ENCODE peak calls at places on chromosomes 3 and 15, in five cellular contexts. D, T, L, F and Q are unnamed samples.
A peak's percentile ranks its signal among the peaks of the same experiment; 100 is the strongest.

GRCh38 chr3:135240426-135240825 is 445.4 kb downstream of the EPHB1 start:
- DNase-seq in D (no peak), T (no peak), F (no peak), L (no peak), Q (no peak)

GRCh38 chr3:143502101-143502500 is 346.2 kb downstream of the SLC9A9 start:
- DNase-seq in T (no peak), L (no peak), F (no peak), D (no peak), Q (no peak)

GRCh38 chr3:21274000-21274671 is 476.9 kb downstream of the ZNF385D start:
- DNase-seq in F (peak; percentile 55), L (no peak), D (no peak), T (no peak), Q (no peak)

GRCh38 chr3:196604548-196604947 is 34.9 kb upstream of the NRROS start:
- DNase-seq in D (no peak), F (no peak), L (no peak), T (no peak), Q (peak; percentile 39)

GRCh38 chr15:77069521-77070121 is 1.3 kb downstream of the TSPAN3 start:
- DNase-seq in L (no peak), T (peak; percentile 82), D (no peak), F (peak; percentile 29), Q (no peak)

GRCh38 chr15:76449455-76449854 is 112.9 kb downstream of the ISL2 start:
- DNase-seq in F (no peak), T (no peak), L (no peak), D (no peak), Q (no peak)

GRCh38 chr3:185651971-185652370 is 65.9 kb downstream of the SENP2 start:
- DNase-seq in D (no peak), L (no peak), T (no peak), F (no peak), Q (no peak)

GRCh38 chr3:71964170-71964569 is 179.2 kb upstream of the PROK2 start:
- DNase-seq in L (no peak), F (no peak), T (no peak), D (no peak), Q (no peak)

GRCh38 chr3:152505926-152506325 is 237.2 kb downstream of the MBNL1 start:
- DNase-seq in L (no peak), D (no peak), F (no peak), T (no peak), Q (no peak)

GRCh38 chr3:42488687-42489086 is 13.8 kb upstream of the VIPR1 start:
- DNase-seq in F (no peak), T (no peak), D (no peak), L (no peak), Q (no peak)

GRCh38 chr15:27418729-27419128 is 447.7 kb downstream of the GABRG3 start:
- DNase-seq in L (no peak), F (peak; percentile 3), T (no peak), D (no peak), Q (no peak)

GRCh38 chr15:81085898-81086297 is 48.2 kb upstream of the CFAP161 start:
- DNase-seq in T (no peak), D (no peak), F (no peak), L (no peak), Q (no peak)
- H3K4me1 ChIP-seq in T (no peaks in the 10 kb centered on the region), D (no peaks in the 10 kb centered on the region), F (no peaks in the 10 kb centered on the region), L (no peaks in the 10 kb centered on the region), Q (no peaks in the 10 kb centered on the region)

GRCh38 chr3:171812811-171813210 is 2.5 kb upstream of the PLD1 start:
- DNase-seq in T (no peak), D (no peak), F (peak; percentile 26), L (no peak), Q (no peak)

GRCh38 chr3:171811913-171812321 is 1.6 kb upstream of the PLD1 start:
- DNase-seq in F (peak; percentile 67), L (peak; percentile 33), D (no peak), T (no peak), Q (no peak)

GRCh38 chr3:171811059-171811912 is 1.0 kb upstream of the PLD1 start:
- DNase-seq in T (no peak), F (peak; percentile 98), L (peak; percentile 20), D (peak; percentile 83), Q (no peak)

GRCh38 chr3:171809513-171810277 is 588 bp downstream of the PLD1 start:
- DNase-seq in D (no peak), F (peak; percentile 99), L (peak; percentile 89), T (peak; percentile 81), Q (peak; percentile 37)

DNA sequence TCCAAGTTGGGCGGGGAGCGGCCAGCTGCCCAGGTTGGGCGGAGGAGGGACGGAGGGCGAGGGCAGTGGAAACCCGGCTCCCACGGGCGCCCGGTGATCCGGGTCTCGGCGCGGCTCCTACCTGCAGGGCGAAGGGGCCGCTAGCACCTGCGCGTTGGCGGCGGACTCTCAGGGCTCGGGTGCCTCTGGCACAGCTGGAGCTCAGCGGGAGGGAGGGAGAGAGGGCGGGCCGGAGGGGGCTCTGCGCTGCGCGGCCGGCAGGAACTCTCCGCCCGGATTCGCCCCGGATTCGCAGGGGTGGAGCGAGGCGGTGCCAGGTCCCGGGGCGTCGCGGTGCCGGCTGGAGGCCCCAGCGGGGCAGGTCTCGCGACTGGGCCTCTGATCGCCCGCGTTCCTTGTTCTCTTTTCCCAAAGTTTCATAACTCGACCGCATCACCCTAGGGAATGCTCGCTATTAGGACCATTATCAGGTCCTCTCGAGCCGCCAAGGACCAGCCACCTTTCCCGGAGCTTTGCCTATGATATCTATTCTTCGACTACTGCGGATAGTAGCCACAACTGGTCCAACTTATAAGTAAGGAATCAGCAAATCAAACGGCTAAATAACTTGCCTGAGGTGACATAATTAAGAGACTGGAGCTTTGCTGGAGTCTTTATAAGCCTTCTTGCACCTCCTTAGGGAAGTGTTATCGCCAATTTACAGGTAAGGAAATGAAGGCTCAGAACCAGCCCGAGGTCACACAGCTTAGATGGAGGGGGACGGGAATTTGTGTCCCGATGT is at the start of gene PLD1:
- DNase-seq in F (peak; percentile 87), T (peak; percentile 92), D (no peak), L (peak; percentile 78), Q (peak; percentile 33)
- H3K4me3 ChIP-seq in F (peak within 1 kb of the TSS; percentile 81), T (peak within 1 kb of the TSS; percentile 69), D (peak within 1 kb of the TSS; percentile 76), L (peak within 1 kb of the TSS; percentile 79), Q (peak within 1 kb of the TSS; percentile 53)

DNA sequence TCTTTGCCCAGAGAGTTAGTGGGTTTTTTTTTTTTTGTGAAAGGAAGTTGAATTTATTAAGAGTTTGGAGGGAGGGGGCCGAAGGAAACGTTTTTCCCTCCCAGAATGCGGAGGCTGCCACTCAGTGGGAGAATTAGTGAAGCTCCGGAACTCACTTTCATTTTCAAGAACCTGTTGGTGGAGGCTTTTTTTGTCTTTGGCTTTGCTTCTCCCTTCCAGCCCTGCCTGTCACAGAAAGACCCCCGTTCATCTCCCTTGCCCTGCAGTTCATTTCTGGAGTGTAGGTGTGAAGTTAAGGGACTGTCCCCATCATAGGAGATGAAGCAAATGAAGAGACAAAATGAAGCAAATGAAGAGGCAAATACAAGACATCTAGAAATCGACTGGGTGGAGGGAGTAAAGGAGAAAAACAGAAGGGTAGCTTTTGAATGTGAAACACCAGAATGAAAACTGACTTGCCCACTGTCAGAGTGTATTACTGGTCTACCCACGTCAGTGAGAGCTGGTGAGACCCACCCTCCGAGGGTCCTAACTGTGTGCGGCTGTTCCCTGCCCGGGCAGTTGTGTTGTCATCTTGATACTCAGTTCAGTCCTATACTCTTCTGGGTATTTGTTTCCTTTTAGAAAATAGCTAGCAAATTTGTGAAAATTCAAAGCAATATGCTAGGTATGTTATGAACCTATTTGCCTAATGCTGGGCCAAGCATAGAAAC is 91.5 kb downstream of the ITPR1 start:
- DNase-seq in F (peak; percentile 9), D (no peak), L (no peak), T (no peak), Q (no peak)
- H3K4me1 ChIP-seq in F (peaks cover 10% of the 10 kb centered on the region), D (no peaks in the 10 kb centered on the region), L (peaks cover 3% of the 10 kb centered on the region), T (no peaks in the 10 kb centered on the region), Q (peaks cover 17% of the 10 kb centered on the region)

GRCh38 chr15:85302271-85302670 is 78.1 kb upstream of the AKAP13 start:
- DNase-seq in F (no peak), D (no peak), L (no peak), T (no peak), Q (no peak)

GRCh38 chr15:85298366-85298765 is 82.0 kb upstream of the AKAP13 start:
- DNase-seq in F (no peak), L (no peak), D (no peak), T (no peak), Q (no peak)

GRCh38 chr15:85298941-85299340 is 81.5 kb upstream of the AKAP13 start:
- DNase-seq in T (no peak), D (no peak), L (no peak), F (no peak), Q (no peak)

GRCh38 chr15:85296615-85297402 is 83.6 kb upstream of the AKAP13 start:
- DNase-seq in L (no peak), D (peak; percentile 85), F (peak; percentile 81), T (peak; percentile 86), Q (peak; percentile 87)

DNA sequence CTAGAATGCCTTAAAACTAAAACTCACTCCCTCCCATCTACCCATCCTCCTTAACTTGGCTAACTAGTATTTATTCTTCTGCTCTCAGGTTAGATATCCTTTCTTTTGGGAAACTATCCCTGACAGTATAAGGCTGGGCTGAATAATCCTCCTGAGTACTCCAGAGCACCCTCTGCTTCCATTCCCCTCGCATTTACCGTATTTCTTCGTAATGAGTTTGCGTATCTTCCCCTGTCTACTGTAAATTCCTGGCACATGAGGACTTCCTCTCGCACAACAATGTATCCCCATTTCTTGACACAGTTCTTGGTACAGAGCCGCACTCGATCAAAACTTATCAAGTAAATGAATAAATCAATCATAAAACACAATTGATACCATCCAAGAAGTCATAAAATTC is 82.9 kb upstream of the AKAP13 start:
- DNase-seq in D (no peak), F (no peak), L (no peak), T (no peak), Q (no peak)
- H3K4me3 ChIP-seq in D (no peak overlapping the region), F (no peak overlapping the region), L (no peak overlapping the region), T (no peak overlapping the region), Q (no peak overlapping the region)

GRCh38 chr3:128382221-128382807 is 84.4 kb downstream of the DNAJB8 start:
- DNase-seq in T (peak; percentile 67), L (no peak), F (no peak), D (no peak), Q (no peak)
- H3K4me1 ChIP-seq in T (peaks cover 16% of the 10 kb centered on the region), L (peaks cover 76% of the 10 kb centered on the region), F (peaks cover 30% of the 10 kb centered on the region), D (peaks cover 51% of the 10 kb centered on the region), Q (no peaks in the 10 kb centered on the region)

GRCh38 chr15:85047271-85047948 is 65.8 kb downstream of the PDE8A start:
- DNase-seq in F (peak; percentile 80), D (peak; percentile 70), L (no peak), T (no peak), Q (no peak)
- H3K4me3 ChIP-seq in F (peak overlapping the region; percentile 41), D (no peak overlapping the region), L (peak overlapping the region; percentile 33), T (no peak overlapping the region), Q (no peak overlapping the region)

DNA sequence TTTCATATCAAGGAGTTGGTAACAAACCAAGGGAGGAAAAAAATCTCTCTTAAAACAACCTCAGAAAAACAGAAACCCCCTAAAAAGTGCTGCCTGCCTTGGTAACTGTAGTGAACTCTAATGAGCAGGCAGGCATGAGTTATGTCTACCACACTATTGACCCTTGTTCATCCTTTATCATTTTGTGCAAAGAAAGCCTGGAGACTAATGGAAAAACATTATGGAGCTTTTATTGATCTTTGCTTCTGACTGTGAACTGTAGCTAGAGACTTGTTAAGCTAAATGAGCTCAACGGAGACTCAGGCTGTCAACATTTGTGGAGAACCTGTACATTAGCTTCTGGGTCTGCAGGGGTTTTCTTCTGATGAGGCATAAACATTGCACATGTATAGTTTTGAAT is 15.7 kb upstream of the SPTSSB start:
- DNase-seq in D (no peak), F (no peak), L (no peak), T (no peak), Q (no peak)
- H3K4me1 ChIP-seq in D (no peaks in the 10 kb centered on the region), F (no peaks in the 10 kb centered on the region), L (no peaks in the 10 kb centered on the region), T (no peaks in the 10 kb centered on the region), Q (no peaks in the 10 kb centered on the region)